ENCODE peak calls at places on chromosomes 11 and 22, in nine cellular contexts. N is K562, K is transverse colon, J is H1, G is HepG2, O is suprapubic skin, A is sigmoid colon, M is SK-N-SH, Y is esophagus muscularis mucosa. C is an unnamed sample.

GRCh38 chr11:44926036-44926435 is 24.6 kb downstream of the TP53I11 start:
- DNase-seq in N (no peak), K (no peak), J (no peak), G (no peak), O (no peak), A (no peak), M (no peak), Y (no peak), C (no peak)

GRCh38 chr11:108727665-108728064 is 62.8 kb downstream of the DDX10 start:
- DNase-seq in N (no peak), K (no peak), J (no peak), G (no peak), O (no peak), A (no peak), M (no peak), Y (no peak), C (no peak)

GRCh38 chr11:14386895-14387480 is 28.0 kb upstream of the RRAS2 start:
- DNase-seq in N (no peak), K (no peak), J (peak; percentile 66), G (no peak), O (no peak), A (no peak), M (peak; percentile 58), Y (no peak), C (no peak)

GRCh38 chr11:15199693-15200092 is 85.0 kb downstream of the INSC start:
- DNase-seq in N (no peak), K (no peak), J (no peak), G (no peak), O (no peak), A (no peak), M (no peak), Y (no peak), C (peak; percentile 52)

GRCh38 chr11:70270877-70271634 is 566 bp downstream of the PPFIA1 start:
- DNase-seq in N (peak; percentile 75), K (peak; percentile 50), J (peak; percentile 68), G (peak; percentile 37), O (no peak), A (peak; percentile 69), M (peak; percentile 85), Y (no peak), C (peak; percentile 33)

GRCh38 chr22:33126881-33127280 is 68.7 kb upstream of the SYN3 start:
- DNase-seq in N (no peak), K (no peak), J (no peak), G (peak; percentile 39), O (no peak), A (no peak), M (peak; percentile 52), Y (no peak), C (no peak)

GRCh38 chr11:31780078-31780971 is 30.8 kb downstream of the PAX6 start:
- DNase-seq in N (no peak), K (no peak), J (no peak), G (no peak), O (no peak), A (no peak), M (no peak), Y (no peak), C (no peak)

GRCh38 chr22:49103314-49104052 is 724.2 kb downstream of the BRD1 start:
- DNase-seq in N (no peak), K (no peak), J (no peak), G (no peak), O (no peak), A (peak; percentile 41), M (peak; percentile 73), Y (no peak), C (no peak)

GRCh38 chr11:6817668-6818067 is 18.2 kb upstream of the OR6A2 start:
- DNase-seq in N (no peak), K (no peak), J (peak; percentile 69), G (no peak), O (no peak), A (no peak), M (no peak), Y (no peak), C (no peak)

GRCh38 chr22:27919943-27920755 is 1.1 kb upstream of the PITPNB start:
- DNase-seq in N (no peak), K (no peak), J (no peak), G (peak; percentile 55), O (no peak), A (peak; percentile 76), M (peak; percentile 25), Y (no peak), C (no peak)

GRCh38 chr11:47308050-47308823 is 38.3 kb downstream of the MADD start:
- DNase-seq in N (no peak), K (no peak), J (no peak), G (no peak), O (no peak), A (no peak), M (no peak), Y (no peak), C (no peak)

GRCh38 chr11:100825610-100826009 is 138.5 kb downstream of the ARHGAP42 start:
- DNase-seq in N (no peak), K (no peak), J (no peak), G (no peak), O (no peak), A (no peak), M (no peak), Y (no peak), C (no peak)

GRCh38 chr11:76944225-76944624 is 83.5 kb downstream of the ACER3 start:
- DNase-seq in N (no peak), K (no peak), J (no peak), G (no peak), O (no peak), A (no peak), M (no peak), Y (no peak), C (no peak)

GRCh38 chr11:17563248-17563647 is 16.2 kb downstream of the OTOG start:
- DNase-seq in N (no peak), K (no peak), J (no peak), G (no peak), O (peak; percentile 45), A (peak; percentile 37), M (no peak), Y (no peak), C (peak; percentile 22)

GRCh38 chr11:7515544-7515943 is 1.7 kb downstream of the PPFIBP2 start:
- DNase-seq in N (no peak), K (no peak), J (no peak), G (peak; percentile 13), O (no peak), A (no peak), M (no peak), Y (no peak), C (no peak)

GRCh38 chr11:78541537-78541936 is 33.1 kb downstream of the NARS2 start:
- DNase-seq in N (no peak), K (no peak), J (no peak), G (no peak), O (no peak), A (no peak), M (no peak), Y (no peak), C (no peak)

GRCh38 chr11:93936416-93936815 is 84.7 kb upstream of the HEPHL1 start:
- DNase-seq in N (no peak), K (no peak), J (no peak), G (no peak), O (no peak), A (no peak), M (peak; percentile 70), Y (peak; percentile 29), C (no peak)

GRCh38 chr11:62666259-62666926 is 1.3 kb downstream of the CSKMT start:
- DNase-seq in N (peak; percentile 20), K (no peak), J (no peak), G (no peak), O (no peak), A (no peak), M (no peak), Y (no peak), C (no peak)

GRCh38 chr11:14455648-14456430 is 43.8 kb downstream of the COPB1 start:
- DNase-seq in N (no peak), K (no peak), J (no peak), G (no peak), O (no peak), A (no peak), M (no peak), Y (no peak), C (no peak)

GRCh38 chr22:30969532-30970355 is 679 bp downstream of the TUG1 start:
- DNase-seq in N (peak; percentile 66), K (peak; percentile 53), J (no peak), G (peak; percentile 12), O (no peak), A (peak; percentile 64), M (no peak), Y (no peak), C (peak; percentile 31)

GRCh38 chr22:27927608-27928007 is 8.6 kb upstream of the PITPNB start:
- DNase-seq in N (no peak), K (no peak), J (no peak), G (no peak), O (no peak), A (no peak), M (no peak), Y (no peak), C (no peak)

GRCh38 chr22:40898850-40899357 is 37.0 kb upstream of the DNAJB7 start:
- DNase-seq in N (peak; percentile 23), K (no peak), J (no peak), G (peak; percentile 62), O (no peak), A (no peak), M (peak; percentile 23), Y (no peak), C (no peak)

GRCh38 chr11:74720596-74721478 is 10.4 kb downstream of the CHRDL2 start:
- DNase-seq in N (no peak), K (peak; percentile 72), J (no peak), G (no peak), O (no peak), A (peak; percentile 97), M (no peak), Y (peak; percentile 96), C (peak; percentile 67)
- TF ChIP-seq POLR2AphosphoS5 in N (no peak), K (peak; percentile 79), J (no peak), G (no peak), O (no peak), A (peak; percentile 64), M (no peak), Y (peak; percentile 70), C (peak; percentile 86)

GRCh38 chr11:10770626-10771254 is 19.7 kb downstream of the CTR9 start:
- DNase-seq in N (peak; percentile 52), K (peak; percentile 29), J (peak; percentile 61), G (peak; percentile 33), O (no peak), A (no peak), M (peak; percentile 49), Y (no peak), C (peak; percentile 63)
- TF ChIP-seq EP300 in N (no peak), K (no peak), J (no peak), G (no peak), O (no peak), A (no peak), M (no peak), Y (no peak), C (no peak)

GRCh38 chr11:60771146-60771545 is 14.0 kb upstream of the MS4A10 start:
- DNase-seq in N (no peak), K (no peak), J (no peak), G (no peak), O (no peak), A (peak; percentile 56), M (no peak), Y (no peak), C (no peak)
- TF ChIP-seq POLR2AphosphoS5 in N (no peak), K (no peak), J (no peak), G (no peak), O (no peak), A (no peak), M (no peak), Y (no peak), C (no peak)

GRCh38 chr22:34236527-34236926 is 316.3 kb upstream of the LARGE1 start:
- DNase-seq in N (no peak), K (no peak), J (no peak), G (no peak), O (no peak), A (no peak), M (no peak), Y (no peak), C (no peak)
- TF ChIP-seq EP300 in N (no peak), K (no peak), J (no peak), G (no peak), O (no peak), A (no peak), M (no peak), Y (no peak), C (no peak)